ENCODE peak calls at places on chromosome 1, in eight cellular contexts. P is GM12891; L is A549; I is thoracic aorta; J is left ventricle myocardium inferior; C is stimulated activated CD8-positive, alpha-beta memory T cell treated with anti-CD3 and anti-CD28 coated beads, Interleukin-4, amount 100 ng/mL, for 1 hour; V is fibroblast of pulmonary artery; S is stimulated activated CD4-positive, alpha-beta T cell treated with anti-CD3 and anti-CD28 coated beads, Interleukin-1b, Interleukin-23, amount 100 ng/mL, for 4 hours. D is an unnamed sample.

GRCh38 chr1:230385173-230385480 is 41.0 kb downstream of the PGBD5 start:
- DNase-seq in P (no peak), L (no peak), I (no peak), J (no peak), C (no peak), V (no peak), S (no peak), D (no peak)

GRCh38 chr1:59903136-59903754 is 23.3 kb downstream of the CYP2J2 start:
- DNase-seq in P (no peak), L (peak; percentile 22), I (no peak), J (no peak), C (no peak), V (peak; percentile 18), S (no peak), D (no peak)

GRCh38 chr1:40657046-40657445 is 8.4 kb downstream of the RIMS3 start:
- DNase-seq in P (no peak), L (no peak), I (no peak), J (no peak), C (no peak), V (no peak), S (no peak), D (no peak)

GRCh38 chr1:46802081-46802480 is 3.2 kb downstream of the CYP4B1 start:
- DNase-seq in P (no peak), L (no peak), I (no peak), J (no peak), C (no peak), V (no peak), S (no peak), D (no peak)

GRCh38 chr1:160834945-160835565 is 27.6 kb downstream of the CD244 start:
- DNase-seq in P (no peak), L (peak; percentile 68), I (no peak), J (no peak), C (no peak), V (peak; percentile 69), S (no peak), D (no peak)

GRCh38 chr1:41485605-41486004 is 1.1 kb upstream of the EDN2 start:
- DNase-seq in P (no peak), L (peak; percentile 57), I (no peak), J (no peak), C (no peak), V (peak; percentile 60), S (no peak), D (peak; percentile 44)

GRCh38 chr1:160018900-160019299 is 12.9 kb downstream of the PIGM start:
- DNase-seq in P (no peak), L (no peak), I (no peak), J (no peak), C (no peak), V (peak; percentile 38), S (no peak), D (no peak)

GRCh38 chr1:202007703-202008489 is 2.5 kb upstream of the ELF3 start:
- DNase-seq in P (no peak), L (no peak), I (no peak), J (no peak), C (no peak), V (no peak), S (no peak), D (no peak)

GRCh38 chr1:100868364-100868995 is 26.2 kb downstream of the EXTL2 start:
- DNase-seq in P (no peak), L (peak; percentile 28), I (no peak), J (no peak), C (no peak), V (peak; percentile 78), S (no peak), D (peak; percentile 19)

GRCh38 chr1:88549536-88549935 is 134.5 kb upstream of the PKN2 start:
- DNase-seq in P (no peak), L (no peak), I (no peak), J (no peak), C (no peak), V (peak; percentile 3), S (no peak), D (no peak)

GRCh38 chr1:38608202-38608864 is 251.2 kb downstream of the RRAGC start:
- DNase-seq in P (peak; percentile 46), L (no peak), I (no peak), J (no peak), C (no peak), V (peak; percentile 8), S (peak; percentile 1), D (no peak)

GRCh38 chr1:43552813-43553212 is 22.1 kb downstream of the PTPRF start:
- DNase-seq in P (no peak), L (peak; percentile 20), I (no peak), J (peak; percentile 54), C (no peak), V (peak; percentile 52), S (no peak), D (no peak)

GRCh38 chr1:206975313-206975712 is 5.1 kb upstream of the FCAMR start:
- DNase-seq in P (no peak), L (no peak), I (no peak), J (no peak), C (no peak), V (no peak), S (no peak), D (no peak)

GRCh38 chr1:14352897-14353296 is 245.6 kb upstream of the KAZN start:
- DNase-seq in P (no peak), L (no peak), I (no peak), J (no peak), C (no peak), V (no peak), S (no peak), D (no peak)

GRCh38 chr1:167819849-167820683 is 93.9 kb downstream of the ADCY10 start:
- DNase-seq in P (peak; percentile 65), L (peak; percentile 84), I (peak; percentile 47), J (peak; percentile 76), C (no peak), V (peak; percentile 96), S (peak; percentile 13), D (peak; percentile 78)

GRCh38 chr1:165109013-165109412 is 247.5 kb downstream of the LMX1A start:
- DNase-seq in P (no peak), L (no peak), I (no peak), J (no peak), C (no peak), V (no peak), S (no peak), D (no peak)

GRCh38 chr1:153389978-153390879 is 644 bp downstream of the S100A8 start:
- DNase-seq in P (no peak), L (no peak), I (no peak), J (no peak), C (no peak), V (no peak), S (no peak), D (no peak)

GRCh38 chr1:38000529-38001453 is 4.5 kb downstream of the FHL3 start:
- DNase-seq in P (no peak), L (no peak), I (no peak), J (peak; percentile 49), C (no peak), V (peak; percentile 86), S (no peak), D (no peak)

GRCh38 chr1:1199961-1200875 is 6.2 kb downstream of the TNFRSF18 start:
- DNase-seq in P (no peak), L (no peak), I (no peak), J (peak; percentile 16), C (no peak), V (no peak), S (no peak), D (no peak)

GRCh38 chr1:35505911-35506798 is 51.0 kb downstream of the KIAA0319L start:
- DNase-seq in P (peak; percentile 20), L (peak; percentile 17), I (no peak), J (no peak), C (no peak), V (peak; percentile 85), S (no peak), D (peak; percentile 69)

GRCh38 chr1:117754061-117754969 is 148.5 kb downstream of the TENT5C start:
- DNase-seq in P (no peak), L (peak; percentile 52), I (no peak), J (no peak), C (peak; percentile 9), V (peak; percentile 73), S (peak; percentile 12), D (no peak)

D was measured in AG04449.